ENCODE peak calls at places on chromosomes 5 and 9, in eight cellular contexts. D is GM19239; L is stimulated activated CD4-positive, alpha-beta T cell treated with anti-CD3 and anti-CD28 coated beads, Interleukin-12 subunit alpha, Interleukin-12 subunit beta, amount 100 ng/mL, for 4 hours; U is left ventricle myocardium inferior; G is activated naive CD4-positive, alpha-beta T cell treated with anti-CD3 and anti-CD28 coated beads for 36 hours; Z is hypothalamus; N is GM23338; A is brain microvascular endothelial cell. P is an unnamed sample.

GRCh38 chr9:137310190-137311052 is 8.3 kb upstream of the NRARP start:
- DNase-seq in U (peak; percentile 12), N (no peak), A (no peak), Z (no peak), L (no peak), G (no peak), D (no peak), P (peak; percentile 73)

GRCh38 chr5:32828492-32828891 is 117.4 kb downstream of the NPR3 start:
- DNase-seq in Z (no peak), U (no peak), G (no peak), N (no peak), A (no peak), D (no peak), L (no peak), P (no peak)

GRCh38 chr5:33238826-33239670 is 201.7 kb upstream of the TARS1 start:
- DNase-seq in L (no peak), G (no peak), N (no peak), A (no peak), D (no peak), U (no peak), Z (no peak), P (no peak)

GRCh38 chr9:91181541-91181940 is 180.2 kb downstream of the AUH start:
- DNase-seq in Z (no peak), A (no peak), G (no peak), L (no peak), D (no peak), N (no peak), U (no peak), P (no peak)

GRCh38 chr5:179297026-179297425 is 48.2 kb downstream of the ADAMTS2 start:
- DNase-seq in G (no peak), L (no peak), N (no peak), D (no peak), A (no peak), Z (no peak), U (no peak), P (no peak)

GRCh38 chr9:113674436-113674835 is 201.7 kb upstream of the ZNF618 start:
- DNase-seq in L (no peak), U (no peak), A (peak; percentile 40), G (no peak), D (no peak), Z (no peak), N (no peak), P (no peak)

GRCh38 chr5:130289132-130290088 is 385.1 kb downstream of the CHSY3 start:
- DNase-seq in U (no peak), N (no peak), G (no peak), A (no peak), D (no peak), L (no peak), Z (no peak), P (no peak)

GRCh38 chr9:105299190-105299854 is 54.9 kb downstream of the SLC44A1 start:
- DNase-seq in A (peak; percentile 98), Z (no peak), G (peak; percentile 12), L (no peak), D (no peak), U (no peak), N (no peak), P (no peak)

GRCh38 chr5:94094793-94095441 is 353.5 kb upstream of the POU5F2 start:
- DNase-seq in G (no peak), N (no peak), U (no peak), A (no peak), L (no peak), Z (no peak), D (no peak), P (no peak)

GRCh38 chr9:133568186-133568585 is 33.7 kb downstream of the ADAMTSL2 start:
- DNase-seq in Z (no peak), N (no peak), L (no peak), A (no peak), D (no peak), G (no peak), U (no peak), P (no peak)

GRCh38 chr5:128083811-128084227 is 253 bp downstream of the SLC12A2 start:
- DNase-seq in N (peak; percentile 56), Z (no peak), G (no peak), D (peak; percentile 46), A (no peak), U (no peak), L (no peak), P (no peak)

GRCh38 chr5:68739752-68740151 is 354.1 kb upstream of the SLC30A5 start:
- DNase-seq in U (no peak), Z (no peak), A (no peak), D (peak; percentile 35), G (no peak), N (no peak), L (no peak), P (no peak)

GRCh38 chr9:34651876-34652602 is at the start of gene IL11RA:
- DNase-seq in A (peak; percentile 75), L (peak; percentile 51), N (peak; percentile 96), D (no peak), Z (peak; percentile 87), G (peak; percentile 78), U (peak; percentile 93), P (peak; percentile 65)

GRCh38 chr5:163976691-163977090 is 471.3 kb downstream of the MAT2B start:
- DNase-seq in U (no peak), Z (no peak), N (no peak), L (no peak), D (no peak), G (no peak), A (no peak), P (no peak)

GRCh38 chr5:103271570-103272289 is 13.2 kb downstream of the MACIR start:
- DNase-seq in Z (no peak), L (no peak), N (no peak), U (no peak), A (no peak), D (no peak), G (no peak), P (no peak)

GRCh38 chr5:138032028-138032571 is 779 bp downstream of the FAM13B start:
- DNase-seq in G (no peak), A (peak; percentile 5), D (peak; percentile 33), L (no peak), N (peak; percentile 83), Z (peak; percentile 66), U (peak; percentile 70), P (no peak)

GRCh38 chr9:136996361-136997281 is at the start of gene CLIC3:
- DNase-seq in N (peak; percentile 39), A (no peak), D (no peak), G (no peak), Z (no peak), L (peak; percentile 29), U (no peak), P (peak; percentile 65)

GRCh38 chr5:6187501-6187900 is 190.8 kb downstream of the MED10 start:
- DNase-seq in A (no peak), Z (no peak), D (no peak), G (no peak), L (no peak), N (no peak), U (no peak), P (no peak)

GRCh38 chr5:132484386-132484715 is 6.2 kb downstream of the IRF1 start:
- DNase-seq in G (peak; percentile 3), L (no peak), N (no peak), A (no peak), U (peak; percentile 7), D (no peak), Z (no peak), P (no peak)

GRCh38 chr5:13745508-13745907 is 199.0 kb downstream of the DNAH5 start:
- DNase-seq in A (peak; percentile 55), G (no peak), Z (no peak), U (no peak), L (no peak), N (peak; percentile 23), D (no peak), P (no peak)

GRCh38 chr5:14413331-14413750 is 168.3 kb upstream of the OTULINL start:
- DNase-seq in D (no peak), Z (no peak), N (no peak), G (peak; percentile 75), U (no peak), A (peak; percentile 56), L (no peak), P (no peak)

GRCh38 chr9:23829580-23830458 is 3.8 kb upstream of the ELAVL2 start:
- DNase-seq in G (no peak), L (no peak), U (no peak), D (no peak), Z (no peak), N (peak; percentile 75), A (no peak), P (peak; percentile 9)

GRCh38 chr5:157689942-157690689 is 18.8 kb downstream of the C5orf52 start:
- DNase-seq in N (peak; percentile 51), L (peak; percentile 32), G (peak; percentile 36), A (no peak), Z (no peak), D (no peak), U (no peak), P (no peak)

GRCh38 chr5:59222687-59223511 is 640.0 kb downstream of the RAB3C start:
- DNase-seq in G (no peak), A (no peak), L (no peak), N (no peak), Z (no peak), D (no peak), U (no peak), P (peak; percentile 57)